ENCODE peak calls at places on chromosomes 3 and 15, in seven cellular contexts. One of them, this sample, is unnamed.

GRCh38 chr3:177787279-177788041 is 590.2 kb upstream of the TBL1XR1 start:
- DNase-seq in IMR-90: no peak
- DNase-seq in Peyer's patch: no peak
- DNase-seq in breast epithelium: no peak
- DNase-seq in Caco-2: no peak
- DNase-seq in lung: no peak
- DNase-seq in MM.1S: no peak
- DNase-seq in this sample: no peak

GRCh38 chr15:76994971-76995945 is at the start of gene PSTPIP1:
- DNase-seq in IMR-90: no peak
- DNase-seq in Peyer's patch: peak; percentile 83
- DNase-seq in breast epithelium: no peak
- DNase-seq in Caco-2: peak; percentile 19
- DNase-seq in lung: no peak
- DNase-seq in MM.1S: no peak
- DNase-seq in this sample: peak; percentile 9

GRCh38 chr15:51917493-51917892 is 54.1 kb downstream of the LEO1 start:
- DNase-seq in IMR-90: peak; percentile 30
- DNase-seq in Peyer's patch: no peak
- DNase-seq in breast epithelium: no peak
- DNase-seq in Caco-2: peak; percentile 55
- DNase-seq in lung: peak; percentile 55
- DNase-seq in MM.1S: no peak
- DNase-seq in this sample: no peak

GRCh38 chr3:95905182-95905581 is 909.2 kb upstream of the EPHA6 start:
- DNase-seq in IMR-90: no peak
- DNase-seq in Peyer's patch: no peak
- DNase-seq in breast epithelium: no peak
- DNase-seq in Caco-2: no peak
- DNase-seq in lung: no peak
- DNase-seq in MM.1S: no peak
- DNase-seq in this sample: no peak

GRCh38 chr15:52114656-52115055 is 2.1 kb upstream of the BCL2L10 start:
- DNase-seq in IMR-90: no peak
- DNase-seq in Peyer's patch: no peak
- DNase-seq in breast epithelium: no peak
- DNase-seq in Caco-2: no peak
- DNase-seq in lung: no peak
- DNase-seq in MM.1S: no peak
- DNase-seq in this sample: no peak

GRCh38 chr3:47283596-47284364 is 1.0 kb downstream of the KLHL18 start:
- DNase-seq in IMR-90: no peak
- DNase-seq in Peyer's patch: peak; percentile 39
- DNase-seq in breast epithelium: no peak
- DNase-seq in Caco-2: no peak
- DNase-seq in lung: no peak
- DNase-seq in MM.1S: peak; percentile 8
- DNase-seq in this sample: peak; percentile 59

GRCh38 chr3:70833510-70833835 is 521.0 kb upstream of the MDFIC2 start:
- DNase-seq in IMR-90: no peak
- DNase-seq in Peyer's patch: no peak
- DNase-seq in breast epithelium: no peak
- DNase-seq in Caco-2: no peak
- DNase-seq in lung: no peak
- DNase-seq in MM.1S: peak; percentile 15
- DNase-seq in this sample: no peak

GRCh38 chr3:58356054-58356453 is 23.4 kb downstream of the PXK start:
- DNase-seq in IMR-90: no peak
- DNase-seq in Peyer's patch: peak; percentile 58
- DNase-seq in breast epithelium: no peak
- DNase-seq in Caco-2: no peak
- DNase-seq in lung: no peak
- DNase-seq in MM.1S: no peak
- DNase-seq in this sample: peak; percentile 31

GRCh38 chr3:180420804-180421203 is 181.2 kb upstream of the TTC14 start:
- DNase-seq in IMR-90: peak; percentile 39
- DNase-seq in Peyer's patch: no peak
- DNase-seq in breast epithelium: no peak
- DNase-seq in Caco-2: no peak
- DNase-seq in lung: no peak
- DNase-seq in MM.1S: no peak
- DNase-seq in this sample: no peak

GRCh38 chr3:79979990-79980389 is 212.2 kb upstream of the ROBO1 start:
- DNase-seq in IMR-90: no peak
- DNase-seq in Peyer's patch: no peak
- DNase-seq in breast epithelium: no peak
- DNase-seq in Caco-2: no peak
- DNase-seq in lung: no peak
- DNase-seq in MM.1S: no peak
- DNase-seq in this sample: no peak

GRCh38 chr3:157027861-157028745 is 131.8 kb downstream of the CCNL1 start:
- DNase-seq in IMR-90: no peak
- DNase-seq in Peyer's patch: no peak
- DNase-seq in breast epithelium: no peak
- DNase-seq in Caco-2: no peak
- DNase-seq in lung: no peak
- DNase-seq in MM.1S: no peak
- DNase-seq in this sample: no peak

GRCh38 chr3:37591130-37591865 is 270.4 kb upstream of the CTDSPL start:
- DNase-seq in IMR-90: no peak
- DNase-seq in Peyer's patch: no peak
- DNase-seq in breast epithelium: no peak
- DNase-seq in Caco-2: no peak
- DNase-seq in lung: no peak
- DNase-seq in MM.1S: no peak
- DNase-seq in this sample: no peak

GRCh38 chr15:26945046-26945445 is 25.9 kb upstream of the GABRG3 start:
- DNase-seq in IMR-90: no peak
- DNase-seq in Peyer's patch: no peak
- DNase-seq in breast epithelium: no peak
- DNase-seq in Caco-2: no peak
- DNase-seq in lung: no peak
- DNase-seq in MM.1S: no peak
- DNase-seq in this sample: no peak

GRCh38 chr3:120147072-120147871 is 53.0 kb upstream of the GSK3B start:
- DNase-seq in IMR-90: no peak
- DNase-seq in Peyer's patch: peak; percentile 19
- DNase-seq in breast epithelium: peak; percentile 38
- DNase-seq in Caco-2: peak; percentile 76
- DNase-seq in lung: no peak
- DNase-seq in MM.1S: peak; percentile 84
- DNase-seq in this sample: no peak

GRCh38 chr15:39948817-39949216 is 14.9 kb downstream of the EIF2AK4 start:
- DNase-seq in IMR-90: no peak
- DNase-seq in Peyer's patch: no peak
- DNase-seq in breast epithelium: no peak
- DNase-seq in Caco-2: no peak
- DNase-seq in lung: no peak
- DNase-seq in MM.1S: no peak
- DNase-seq in this sample: no peak

GRCh38 chr15:64895285-64896065 is 16.2 kb upstream of the ANKDD1A start:
- DNase-seq in IMR-90: peak; percentile 65
- DNase-seq in Peyer's patch: peak; percentile 59
- DNase-seq in breast epithelium: no peak
- DNase-seq in Caco-2: no peak
- DNase-seq in lung: no peak
- DNase-seq in MM.1S: peak; percentile 90
- DNase-seq in this sample: peak; percentile 50

GRCh38 chr3:144162042-144162441 is 190.4 kb downstream of the DIPK2A start:
- DNase-seq in IMR-90: peak; percentile 89
- DNase-seq in Peyer's patch: no peak
- DNase-seq in breast epithelium: no peak
- DNase-seq in Caco-2: no peak
- DNase-seq in lung: no peak
- DNase-seq in MM.1S: no peak
- DNase-seq in this sample: no peak

GRCh38 chr15:91915576-91915975 is 62.1 kb downstream of the SLCO3A1 start:
- DNase-seq in IMR-90: no peak
- DNase-seq in Peyer's patch: no peak
- DNase-seq in breast epithelium: no peak
- DNase-seq in Caco-2: no peak
- DNase-seq in lung: no peak
- DNase-seq in MM.1S: no peak
- DNase-seq in this sample: no peak

GRCh38 chr3:176937994-176938393 is 259.3 kb downstream of the TBL1XR1 start:
- DNase-seq in IMR-90: peak; percentile 20
- DNase-seq in Peyer's patch: no peak
- DNase-seq in breast epithelium: no peak
- DNase-seq in Caco-2: no peak
- DNase-seq in lung: no peak
- DNase-seq in MM.1S: no peak
- DNase-seq in this sample: no peak

GRCh38 chr3:105436687-105437086 is 70.0 kb downstream of the ALCAM start:
- DNase-seq in IMR-90: no peak
- DNase-seq in Peyer's patch: no peak
- DNase-seq in breast epithelium: no peak
- DNase-seq in Caco-2: no peak
- DNase-seq in lung: no peak
- DNase-seq in MM.1S: no peak
- DNase-seq in this sample: no peak

GRCh38 chr15:94000603-94001002 is 230.8 kb upstream of the MCTP2 start:
- DNase-seq in IMR-90: no peak
- DNase-seq in Peyer's patch: no peak
- DNase-seq in breast epithelium: no peak
- DNase-seq in Caco-2: no peak
- DNase-seq in lung: no peak
- DNase-seq in MM.1S: no peak
- DNase-seq in this sample: peak; percentile 27
- TF ChIP-seq CTCF in IMR-90: no peak
- TF ChIP-seq CTCF in Peyer's patch: no peak
- TF ChIP-seq CTCF in breast epithelium: no peak
- TF ChIP-seq CTCF in Caco-2: no peak
- TF ChIP-seq CTCF in lung: no peak
- TF ChIP-seq CTCF in MM.1S: no peak
- TF ChIP-seq CTCF in this sample: no peak

GRCh38 chr3:100492059-100492809 is at the start of gene TMEM45A:
- DNase-seq in IMR-90: peak; percentile 95
- DNase-seq in Peyer's patch: peak; percentile 86
- DNase-seq in breast epithelium: peak; percentile 91
- DNase-seq in Caco-2: peak; percentile 94
- DNase-seq in lung: peak; percentile 95
- DNase-seq in MM.1S: peak; percentile 87
- DNase-seq in this sample: peak; percentile 98

GRCh38 chr3:100483529-100483928 is 8.9 kb upstream of the TMEM45A start:
- DNase-seq in IMR-90: no peak
- DNase-seq in Peyer's patch: no peak
- DNase-seq in breast epithelium: no peak
- DNase-seq in Caco-2: no peak
- DNase-seq in lung: no peak
- DNase-seq in MM.1S: no peak
- DNase-seq in this sample: no peak

GRCh38 chr3:100486808-100487207 is 5.6 kb upstream of the TMEM45A start:
- DNase-seq in IMR-90: no peak
- DNase-seq in Peyer's patch: no peak
- DNase-seq in breast epithelium: no peak
- DNase-seq in Caco-2: no peak
- DNase-seq in lung: no peak
- DNase-seq in MM.1S: no peak
- DNase-seq in this sample: no peak

GRCh38 chr3:100492810-100493140 is 356 bp downstream of the TMEM45A start:
- DNase-seq in IMR-90: no peak
- DNase-seq in Peyer's patch: no peak
- DNase-seq in breast epithelium: no peak
- DNase-seq in Caco-2: no peak
- DNase-seq in lung: no peak
- DNase-seq in MM.1S: no peak
- DNase-seq in this sample: no peak

DNA sequence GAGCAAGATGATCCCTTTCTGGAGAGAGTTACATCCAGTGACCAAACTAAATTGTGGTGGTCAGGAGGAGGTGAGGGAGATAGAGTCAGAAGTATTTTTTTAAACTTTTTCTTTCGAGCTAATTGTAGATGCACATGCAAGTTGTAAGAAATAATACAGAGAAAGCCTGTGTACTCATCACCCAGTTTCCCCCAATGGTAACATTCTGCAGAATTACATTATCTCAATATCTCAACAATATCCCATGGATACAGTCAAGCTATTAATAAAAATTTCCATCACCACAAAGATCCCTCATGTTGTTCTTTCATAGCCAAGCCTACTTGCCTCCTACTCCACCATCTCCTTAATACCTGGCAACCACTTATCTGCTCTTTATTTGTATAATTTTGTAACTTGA is 3.3 kb upstream of the TMEM45A start:
- DNase-seq in IMR-90: no peak
- DNase-seq in Peyer's patch: no peak
- DNase-seq in breast epithelium: no peak
- DNase-seq in Caco-2: no peak
- DNase-seq in lung: no peak
- DNase-seq in MM.1S: no peak
- DNase-seq in this sample: no peak
- H3K4me1 ChIP-seq in IMR-90: peaks cover 3% of the 10 kb centered on the region
- H3K4me1 ChIP-seq in Peyer's patch: no peaks in the 10 kb centered on the region
- H3K4me1 ChIP-seq in breast epithelium: no peaks in the 10 kb centered on the region
- H3K4me1 ChIP-seq in Caco-2: no peaks in the 10 kb centered on the region
- H3K4me1 ChIP-seq in lung: no peaks in the 10 kb centered on the region
- H3K4me1 ChIP-seq in MM.1S: peaks cover 4% of the 10 kb centered on the region
- H3K4me1 ChIP-seq in this sample: peaks cover 5% of the 10 kb centered on the region

GRCh38 chr15:35182841-35183479 is 97.9 kb upstream of the NANOGP8 start:
- DNase-seq in IMR-90: no peak
- DNase-seq in Peyer's patch: no peak
- DNase-seq in breast epithelium: no peak
- DNase-seq in Caco-2: no peak
- DNase-seq in lung: no peak
- DNase-seq in MM.1S: peak; percentile 63
- DNase-seq in this sample: no peak
- TF ChIP-seq CTCF in IMR-90: no peak
- TF ChIP-seq CTCF in Peyer's patch: no peak
- TF ChIP-seq CTCF in breast epithelium: no peak
- TF ChIP-seq CTCF in Caco-2: no peak
- TF ChIP-seq CTCF in lung: no peak
- TF ChIP-seq CTCF in MM.1S: no peak
- TF ChIP-seq CTCF in this sample: no peak

DNA sequence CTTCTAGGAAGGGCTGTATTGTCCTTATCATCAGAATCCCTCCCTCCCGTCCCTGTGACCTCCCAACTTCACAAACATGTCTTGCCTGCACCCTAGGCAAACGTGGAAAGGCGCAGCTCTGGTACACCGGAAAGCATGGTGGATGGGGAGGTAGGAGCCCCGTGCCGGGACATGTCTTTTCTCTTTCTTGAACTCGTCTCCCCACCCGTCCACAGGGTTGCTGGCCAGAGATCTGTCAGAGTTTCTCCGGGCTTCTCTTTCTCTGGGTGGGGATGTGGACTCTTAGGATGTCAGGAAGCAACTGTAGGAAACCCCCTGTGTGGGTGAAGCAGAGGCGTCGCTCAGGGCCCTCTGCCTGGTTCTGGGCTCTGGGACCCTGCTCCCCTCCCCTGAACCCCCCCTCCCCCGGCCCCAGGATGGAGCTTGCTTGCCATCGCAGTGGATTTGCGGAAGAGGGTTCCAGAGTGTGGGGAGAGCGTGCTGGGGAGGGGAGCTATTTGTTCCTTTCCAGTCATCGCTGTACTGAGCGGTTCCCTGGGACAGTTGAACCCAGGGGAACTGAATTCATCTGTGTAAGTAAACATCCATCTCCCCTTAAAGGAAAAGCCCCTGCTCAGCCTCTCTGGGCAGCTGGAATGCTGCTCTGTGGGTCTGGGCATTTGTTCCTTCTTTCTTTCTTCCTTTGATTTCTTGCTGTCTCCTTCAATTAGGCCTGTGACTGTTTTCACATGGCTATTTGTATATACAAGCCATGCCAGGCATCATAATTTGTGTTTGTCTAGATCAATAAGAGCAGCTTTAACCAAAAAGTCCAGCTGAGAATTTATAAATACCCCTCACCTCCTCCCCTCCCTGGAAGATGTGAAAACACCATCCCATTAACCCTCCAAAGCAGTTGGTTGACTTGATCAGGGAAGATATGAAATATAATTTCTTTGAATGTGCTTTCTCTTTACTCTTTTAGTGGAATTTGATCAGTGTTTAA is 72.8 kb downstream of the SMAD3 start:
- DNase-seq in IMR-90: peak; percentile 49
- DNase-seq in Peyer's patch: no peak
- DNase-seq in breast epithelium: no peak
- DNase-seq in Caco-2: no peak
- DNase-seq in lung: no peak
- DNase-seq in MM.1S: no peak
- DNase-seq in this sample: no peak
- H3K4me1 ChIP-seq in IMR-90: peaks cover 69% of the 10 kb centered on the region
- H3K4me1 ChIP-seq in Peyer's patch: peaks cover 77% of the 10 kb centered on the region
- H3K4me1 ChIP-seq in breast epithelium: no peaks in the 10 kb centered on the region
- H3K4me1 ChIP-seq in Caco-2: peaks cover 61% of the 10 kb centered on the region
- H3K4me1 ChIP-seq in lung: peaks cover 37% of the 10 kb centered on the region
- H3K4me1 ChIP-seq in MM.1S: peaks cover 37% of the 10 kb centered on the region
- H3K4me1 ChIP-seq in this sample: peaks cover 95% of the 10 kb centered on the region